ENCODE peak calls at places on chromosome 1, in eight cellular contexts. D, Q, T, F, J, G, L and B are unnamed samples.

GRCh38 chr1:50420689-50421365 is 2.4 kb downstream of the DMRTA2 start:
- DNase-seq in D (no peak), Q (no peak), T (no peak), F (peak; percentile 48), J (no peak), G (no peak), L (no peak), B (no peak)

GRCh38 chr1:202631076-202631923 is 79.0 kb downstream of the SYT2 start:
- DNase-seq in D (no peak), Q (no peak), T (no peak), F (peak; percentile 27), J (no peak), G (no peak), L (no peak), B (no peak)

GRCh38 chr1:110298991-110299390 is 40.2 kb upstream of the RBM15 start:
- DNase-seq in D (peak; percentile 27), Q (no peak), T (peak; percentile 28), F (no peak), J (no peak), G (no peak), L (no peak), B (no peak)

GRCh38 chr1:22225858-22226584 is 83.1 kb upstream of the WNT4 start:
- DNase-seq in D (no peak), Q (no peak), T (no peak), F (no peak), J (no peak), G (no peak), L (no peak), B (no peak)

GRCh38 chr1:212699104-212699838 is 369 bp downstream of the BATF3 start:
- DNase-seq in D (peak; percentile 32), Q (peak; percentile 42), T (peak; percentile 60), F (peak; percentile 58), J (peak; percentile 27), G (peak; percentile 10), L (no peak), B (peak; percentile 46)

GRCh38 chr1:201181726-201182125 is 8.9 kb upstream of the IGFN1 start:
- DNase-seq in D (no peak), Q (no peak), T (no peak), F (no peak), J (no peak), G (no peak), L (no peak), B (no peak)

GRCh38 chr1:33256335-33256700 is at the start of gene ZNF362:
- DNase-seq in D (peak; percentile 60), Q (peak; percentile 77), T (peak; percentile 76), F (peak; percentile 84), J (no peak), G (peak; percentile 44), L (peak; percentile 38), B (peak; percentile 71)

GRCh38 chr1:60949154-60949825 is 133.1 kb upstream of the NFIA start:
- DNase-seq in D (no peak), Q (no peak), T (no peak), F (no peak), J (no peak), G (no peak), L (peak; percentile 17), B (no peak)

GRCh38 chr1:57132993-57133614 is 167.3 kb upstream of the C8B start:
- DNase-seq in D (peak; percentile 7), Q (no peak), T (no peak), F (no peak), J (no peak), G (no peak), L (no peak), B (no peak)

GRCh38 chr1:231958448-231958847 is 331.9 kb downstream of the DISC1 start:
- DNase-seq in D (peak; percentile 49), Q (no peak), T (no peak), F (peak; percentile 63), J (no peak), G (no peak), L (no peak), B (no peak)

GRCh38 chr1:54577612-54578011 is 29.6 kb downstream of the ACOT11 start:
- DNase-seq in D (peak; percentile 68), Q (peak; percentile 74), T (peak; percentile 83), F (peak; percentile 65), J (no peak), G (peak; percentile 39), L (no peak), B (peak; percentile 87)

GRCh38 chr1:13871916-13872315 is 171.9 kb downstream of the PRDM2 start:
- DNase-seq in D (no peak), Q (no peak), T (no peak), F (no peak), J (no peak), G (no peak), L (no peak), B (no peak)

GRCh38 chr1:9164537-9164910 is 35.6 kb upstream of the GPR157 start:
- DNase-seq in D (no peak), Q (no peak), T (no peak), F (no peak), J (no peak), G (no peak), L (no peak), B (no peak)

GRCh38 chr1:38990401-38990745 is 703 bp upstream of the AKIRIN1 start:
- DNase-seq in D (peak; percentile 37), Q (no peak), T (no peak), F (peak; percentile 48), J (no peak), G (no peak), L (no peak), B (no peak)

GRCh38 chr1:84156210-84156621 is 12.1 kb downstream of the PRKACB start:
- DNase-seq in D (peak; percentile 90), Q (no peak), T (no peak), F (no peak), J (peak; percentile 97), G (no peak), L (no peak), B (no peak)

GRCh38 chr1:115300087-115300856 is 37.8 kb downstream of the NGF start:
- DNase-seq in D (peak; percentile 32), Q (no peak), T (no peak), F (no peak), J (no peak), G (no peak), L (no peak), B (no peak)
- H3K27ac ChIP-seq in D (peak overlapping the region; percentile 51), Q (no peak overlapping the region), T (no peak overlapping the region), F (no peak overlapping the region), J (no peak overlapping the region), G (no peak overlapping the region), L (no peak overlapping the region), B (no peak overlapping the region)

DNA sequence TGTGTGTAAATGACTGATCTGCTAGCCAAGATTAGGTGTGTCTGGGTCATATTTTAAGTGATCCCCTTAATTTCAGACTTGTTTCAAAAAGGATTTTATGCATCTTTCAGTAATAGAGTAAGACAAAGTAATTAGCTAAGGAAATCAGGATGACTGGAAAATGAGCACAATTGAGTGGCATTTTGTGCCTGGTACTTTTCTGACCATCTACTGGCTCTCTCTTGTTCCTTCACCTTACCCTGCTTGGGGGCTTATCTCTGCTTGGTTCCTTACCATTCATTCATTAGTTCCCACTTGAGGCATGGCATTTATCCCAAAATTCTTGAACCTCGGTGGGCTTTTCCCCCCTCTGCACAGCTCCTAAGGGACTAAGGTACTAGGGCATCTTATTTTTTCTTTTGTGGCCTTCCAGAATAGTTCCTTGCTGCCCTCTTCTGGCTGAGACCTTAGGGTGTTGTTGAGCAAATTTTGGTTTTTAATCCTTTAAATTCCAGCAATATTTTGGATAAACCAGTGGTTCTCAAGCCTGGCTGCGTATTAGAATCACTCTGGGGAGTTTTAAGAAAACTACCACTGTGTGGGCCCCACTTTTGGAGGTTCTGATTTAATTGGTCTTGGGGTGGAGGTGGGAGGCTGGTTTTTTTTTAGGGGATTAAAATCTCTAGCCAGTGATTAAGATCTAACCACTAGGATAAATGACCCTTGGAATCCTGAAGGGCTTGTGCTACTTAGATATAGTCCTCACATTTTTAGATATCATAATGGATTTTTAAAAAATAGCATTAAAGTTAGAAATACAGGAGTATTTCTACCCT is 50.8 kb downstream of the HS2ST1 start:
- DNase-seq in D (peak; percentile 54), Q (no peak), T (no peak), F (peak; percentile 31), J (peak; percentile 23), G (no peak), L (no peak), B (peak; percentile 16)
- TF ChIP-seq CTCF in D (peak; percentile 84), Q (peak; percentile 64), T (peak; percentile 71), F (peak; percentile 72), J (peak; percentile 54), G (no peak), L (peak; percentile 18), B (peak; percentile 39)

DNA sequence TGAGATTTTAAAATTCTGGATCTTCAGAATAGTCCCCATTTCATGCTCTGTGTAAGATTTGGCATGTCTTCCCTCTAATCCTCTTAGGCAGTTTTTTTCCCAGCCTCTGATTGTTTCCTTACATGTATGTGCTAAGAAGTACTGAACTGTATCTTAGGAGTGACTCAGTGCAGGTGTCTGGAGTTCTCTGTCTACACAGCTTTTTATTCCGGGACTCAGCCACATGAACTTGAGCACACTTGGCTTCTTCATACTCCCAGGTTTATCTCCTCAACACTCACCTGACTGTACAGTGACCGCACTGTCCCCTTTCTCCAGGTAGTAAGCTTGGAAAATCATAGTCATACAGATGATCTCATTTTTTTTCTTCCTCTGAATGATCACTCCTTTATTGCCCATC is 50.7 kb downstream of the SYT14 start:
- DNase-seq in D (no peak), Q (no peak), T (no peak), F (no peak), J (no peak), G (no peak), L (no peak), B (no peak)
- H3K27ac ChIP-seq in D (no peak overlapping the region), Q (no peak overlapping the region), T (no peak overlapping the region), F (no peak overlapping the region), J (no peak overlapping the region), G (no peak overlapping the region), L (no peak overlapping the region), B (no peak overlapping the region)

GRCh38 chr1:26182372-26182675 is 5.0 kb downstream of the CNKSR1 start:
- DNase-seq in D (no peak), Q (peak; percentile 67), T (no peak), F (no peak), J (no peak), G (no peak), L (no peak), B (no peak)

GRCh38 chr1:26181586-26182371 is 4.5 kb downstream of the CNKSR1 start:
- DNase-seq in D (peak; percentile 13), Q (peak; percentile 53), T (no peak), F (no peak), J (no peak), G (no peak), L (no peak), B (no peak)

GRCh38 chr1:26175346-26175745 is 1.9 kb upstream of the CNKSR1 start:
- DNase-seq in D (no peak), Q (no peak), T (no peak), F (no peak), J (no peak), G (no peak), L (no peak), B (no peak)

GRCh38 chr1:26180010-26180506 is 2.8 kb downstream of the CNKSR1 start:
- DNase-seq in D (no peak), Q (no peak), T (no peak), F (no peak), J (no peak), G (no peak), L (no peak), B (no peak)

DNA sequence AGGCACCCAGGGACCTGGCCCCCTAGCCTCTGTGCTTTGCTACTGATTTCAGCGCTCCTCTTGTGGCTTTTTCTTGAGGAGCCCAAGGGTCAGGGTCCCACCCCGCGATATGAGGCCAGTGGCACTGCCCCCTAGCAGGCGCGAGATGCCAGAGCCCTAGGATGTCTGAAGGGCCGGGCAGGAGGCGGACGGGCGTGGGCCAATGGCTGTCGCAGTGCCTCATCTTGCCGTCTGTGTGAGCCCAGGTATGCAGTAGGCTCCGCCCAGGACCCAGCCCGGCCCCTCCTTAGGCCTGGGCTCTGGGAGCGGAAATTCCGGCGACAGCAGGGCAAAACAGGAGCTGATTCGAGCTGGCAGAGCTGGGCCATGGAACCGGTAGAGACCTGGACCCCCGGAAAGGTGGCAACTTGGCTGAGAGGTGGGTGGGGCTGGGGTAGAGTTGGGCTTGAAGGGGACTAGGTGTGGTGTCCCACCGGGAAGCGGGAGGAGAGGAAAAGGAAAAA is at the start of gene CNKSR1:
- DNase-seq in D (no peak), Q (no peak), T (no peak), F (peak; percentile 49), J (peak; percentile 84), G (no peak), L (no peak), B (peak; percentile 93)
- TF ChIP-seq CTCF in D (no peak), Q (no peak), T (no peak), F (no peak), J (peak; percentile 71), G (no peak), L (no peak), B (peak; percentile 43)